ENCODE peak calls at places on chromosomes 16 and 17, in seven cellular contexts. A is stimulated activated CD4-positive, alpha-beta T cell treated with anti-CD3 and anti-CD28 coated beads, Interleukin-15, amount 100 ng/mL, for 24 hours; U is psoas muscle; M is activated gamma-delta T cell; Z is SK-MEL-5; G is iris pigment epithelial cell; F is amygdala. K is an unnamed sample.

GRCh38 chr16:52731219-52731875 is 184.4 kb upstream of the TOX3 start:
- DNase-seq in A (no peak), U (no peak), M (no peak), Z (no peak), G (no peak), F (no peak), K (no peak)

GRCh38 chr17:1720856-1721386 is 3.6 kb upstream of the WDR81 start:
- DNase-seq in A (peak), U (no peak), M (no peak), Z (peak), G (no peak), F (no peak), K (peak)

GRCh38 chr17:74925242-74925641 is 1.2 kb downstream of the OTOP2 start:
- DNase-seq in A (no peak), U (no peak), M (no peak), Z (no peak), G (no peak), F (no peak), K (no peak)

GRCh38 chr17:1362065-1362848 is 37.8 kb downstream of the YWHAE start:
- DNase-seq in A (peak), U (no peak), M (no peak), Z (no peak), G (no peak), F (no peak), K (no peak)

GRCh38 chr17:57662021-57662420 is 83.1 kb downstream of the CCDC182 start:
- DNase-seq in A (no peak), U (no peak), M (no peak), Z (no peak), G (no peak), F (no peak), K (no peak)

GRCh38 chr16:1538804-1539520 is 5.5 kb downstream of the TMEM204 start:
- DNase-seq in A (peak), U (no peak), M (no peak), Z (peak), G (no peak), F (no peak), K (no peak)

GRCh38 chr16:17439580-17439979 is 31.2 kb downstream of the XYLT1 start:
- DNase-seq in A (no peak), U (no peak), M (no peak), Z (no peak), G (no peak), F (no peak), K (no peak)

GRCh38 chr16:3023669-3024478 is at the start of the genes HCFC1R1 and THOC6:
- DNase-seq in A (peak), U (peak), M (peak), Z (peak), G (peak), F (peak), K (peak)

GRCh38 chr16:88306860-88307545 is 75.8 kb upstream of the ZNF469 start:
- DNase-seq in A (no peak), U (peak), M (no peak), Z (no peak), G (peak), F (no peak), K (no peak)

GRCh38 chr17:29732613-29733012 is 109.9 kb upstream of the CORO6 start:
- DNase-seq in A (no peak), U (no peak), M (no peak), Z (no peak), G (peak), F (no peak), K (no peak)

GRCh38 chr16:2210386-2211365 is at the start of gene BRICD5:
- DNase-seq in A (peak), U (no peak), M (no peak), Z (no peak), G (peak), F (no peak), K (no peak)

GRCh38 chr16:25996052-25996451 is 304.3 kb downstream of the HS3ST4 start:
- DNase-seq in A (no peak), U (no peak), M (no peak), Z (peak), G (no peak), F (no peak), K (no peak)

GRCh38 chr17:691423-691822 is 23.2 kb downstream of the VPS53 start:
- DNase-seq in A (no peak), U (no peak), M (no peak), Z (no peak), G (peak), F (no peak), K (no peak)

GRCh38 chr16:14148569-14148968 is 77.5 kb downstream of the MRTFB start:
- DNase-seq in A (no peak), U (no peak), M (no peak), Z (no peak), G (peak), F (no peak), K (no peak)

GRCh38 chr16:19153876-19154275 is 14.2 kb upstream of the SYT17 start:
- DNase-seq in A (peak), U (no peak), M (no peak), Z (no peak), G (no peak), F (no peak), K (no peak)

GRCh38 chr16:86508028-86508946 is 2.0 kb upstream of the FOXF1 start:
- DNase-seq in A (no peak), U (no peak), M (no peak), Z (no peak), G (peak), F (no peak), K (no peak)

GRCh38 chr16:11329891-11330290 is 15.4 kb upstream of the RMI2 start:
- DNase-seq in A (no peak), U (no peak), M (no peak), Z (no peak), G (no peak), F (no peak), K (no peak)

GRCh38 chr17:49848739-49849138 is 870 bp upstream of the TAC4 start:
- DNase-seq in A (no peak), U (no peak), M (no peak), Z (no peak), G (no peak), F (no peak), K (no peak)

GRCh38 chr16:15714393-15715172 is 64.5 kb downstream of the NDE1 start:
- DNase-seq in A (no peak), U (no peak), M (no peak), Z (no peak), G (no peak), F (no peak), K (no peak)

GRCh38 chr17:40836020-40836419 is 13.6 kb upstream of the KRT10 start:
- DNase-seq in A (no peak), U (no peak), M (no peak), Z (no peak), G (no peak), F (no peak), K (no peak)

GRCh38 chr16:70160821-70161220 is 12.8 kb upstream of the CLEC18C start:
- DNase-seq in A (no peak), U (no peak), M (no peak), Z (no peak), G (no peak), F (no peak), K (no peak)

GRCh38 chr16:56985288-56985961 is 3.9 kb upstream of the NLRC5 start:
- DNase-seq in A (no peak), U (peak), M (no peak), Z (peak), G (peak), F (no peak), K (peak)

GRCh38 chr17:61075988-61076387 is 323.7 kb upstream of the TBX2 start:
- DNase-seq in A (no peak), U (no peak), M (no peak), Z (no peak), G (no peak), F (no peak), K (no peak)

GRCh38 chr16:57564571-57565270 is 22.3 kb downstream of the ADGRG5 start:
- DNase-seq in A (no peak), U (no peak), M (no peak), Z (peak), G (peak), F (no peak), K (no peak)

GRCh38 chr17:36703860-36704266 is 102.5 kb downstream of the MRM1 start:
- DNase-seq in A (peak), U (peak), M (no peak), Z (peak), G (peak), F (peak), K (peak)

GRCh38 chr16:26668026-26668425 is 398.7 kb upstream of the C16orf82 start:
- DNase-seq in A (no peak), U (no peak), M (no peak), Z (no peak), G (no peak), F (no peak), K (no peak)

GRCh38 chr17:49971848-49972485 is 3.0 kb downstream of the DLX4 start:
- DNase-seq in A (no peak), U (no peak), M (no peak), Z (no peak), G (no peak), F (no peak), K (no peak)

GRCh38 chr17:81651692-81652091 is 4.7 kb downstream of the PDE6G start:
- DNase-seq in A (no peak), U (peak), M (no peak), Z (peak), G (peak), F (no peak), K (no peak)

GRCh38 chr17:61479493-61480413 is 27.5 kb downstream of the TBX4 start:
- DNase-seq in A (no peak), U (no peak), M (no peak), Z (no peak), G (no peak), F (no peak), K (no peak)

GRCh38 chr17:4235372-4236279 is 28.2 kb downstream of the ANKFY1 start:
- DNase-seq in A (no peak), U (no peak), M (no peak), Z (no peak), G (peak), F (no peak), K (no peak)

GRCh38 chr17:63880706-63881105 is 1.0 kb downstream of the GH2 start:
- DNase-seq in A (no peak), U (no peak), M (no peak), Z (no peak), G (no peak), F (no peak), K (no peak)

GRCh38 chr16:24539850-24540484 is 601 bp downstream of the RBBP6 start:
- DNase-seq in A (peak), U (peak), M (peak), Z (peak), G (peak), F (peak), K (peak)

GRCh38 chr16:79587897-79588296 is 12.6 kb downstream of the MAF start:
- DNase-seq in A (no peak), U (no peak), M (no peak), Z (no peak), G (no peak), F (no peak), K (no peak)

GRCh38 chr17:61878984-61879612 is 15.8 kb upstream of the BRIP1 start:
- DNase-seq in A (no peak), U (no peak), M (no peak), Z (no peak), G (peak), F (no peak), K (no peak)